ENCODE peak calls at places on chromosomes 6 and 20, in five cellular contexts. X is H1, W is GM12878, O is GM12891, M is HepG2. L is an unnamed sample.
A peak's percentile ranks its signal among the peaks of the same experiment; 100 is the strongest.

GRCh38 chr6:19454999-19455392 is 382.2 kb upstream of the ID4 start:
- DNase-seq in O (no peak), M (no peak), X (no peak), W (no peak), L (no peak)

GRCh38 chr6:105691971-105692370 is 289.1 kb upstream of the PREP start:
- DNase-seq in O (no peak), X (no peak), W (no peak), M (no peak), L (no peak)

GRCh38 chr20:59469266-59470252 is 134.8 kb upstream of the PHACTR3 start:
- DNase-seq in O (no peak), M (peak; percentile 76), X (peak; percentile 44), W (no peak), L (no peak)

GRCh38 chr6:44856495-44856878 is 469.0 kb downstream of the CDC5L start:
- DNase-seq in M (no peak), O (no peak), X (no peak), W (no peak), L (no peak)

GRCh38 chr6:130697661-130698535 is 129.3 kb upstream of the SMLR1 start:
- DNase-seq in O (peak; percentile 30), X (no peak), M (peak; percentile 30), W (peak; percentile 28), L (peak; percentile 9)

GRCh38 chr6:135722679-135723078 is 128.8 kb upstream of the PDE7B start:
- DNase-seq in M (peak; percentile 5), W (no peak), O (no peak), X (no peak), L (no peak)

GRCh38 chr6:160014869-160015182 is 45.9 kb downstream of the IGF2R start:
- DNase-seq in M (no peak), X (no peak), O (no peak), W (no peak), L (no peak)

GRCh38 chr6:132614554-132614953 is 9.5 kb downstream of the TAAR2 start:
- DNase-seq in O (no peak), X (no peak), W (no peak), M (no peak), L (no peak)

GRCh38 chr6:148535976-148536375 is 193.3 kb downstream of the SASH1 start:
- DNase-seq in M (no peak), O (no peak), W (no peak), X (no peak), L (no peak)

GRCh38 chr20:25992146-25992545 is 295.5 kb upstream of the ZNF337 start:
- DNase-seq in O (no peak), M (no peak), W (no peak), X (no peak), L (no peak)

GRCh38 chr6:14665827-14666724 is 548.5 kb downstream of the CD83 start:
- DNase-seq in O (no peak), X (no peak), M (no peak), W (no peak), L (no peak)

GRCh38 chr6:137806914-137807682 is 60.0 kb upstream of the TNFAIP3 start:
- DNase-seq in X (no peak), O (no peak), M (no peak), W (no peak), L (no peak)

GRCh38 chr6:79546186-79546585 is 9.0 kb upstream of the LCA5 start:
- DNase-seq in M (no peak), X (no peak), O (no peak), W (no peak), L (no peak)

GRCh38 chr6:1745814-1746213 is 136.1 kb downstream of the FOXC1 start:
- DNase-seq in X (no peak), W (no peak), O (no peak), M (no peak), L (no peak)

GRCh38 chr6:104789770-104790190 is 69.9 kb downstream of the HACE1 start:
- DNase-seq in M (peak; percentile 18), W (no peak), O (no peak), X (no peak), L (no peak)

GRCh38 chr6:164502838-164503237 is 806.6 kb downstream of the C6orf118 start:
- DNase-seq in X (no peak), W (peak; percentile 19), M (no peak), O (no peak), L (no peak)

GRCh38 chr6:130625825-130626500 is 201.2 kb upstream of the SMLR1 start:
- DNase-seq in X (no peak), W (peak; percentile 53), M (no peak), O (peak; percentile 1), L (peak; percentile 9)

GRCh38 chr6:4647414-4648365 is 128.5 kb upstream of the CDYL start:
- DNase-seq in M (peak; percentile 53), O (no peak), W (no peak), X (peak; percentile 60), L (no peak)

GRCh38 chr6:112021911-112022310 is 32.0 kb upstream of the CCN6 start:
- DNase-seq in O (no peak), W (no peak), X (no peak), M (no peak), L (no peak)

GRCh38 chr6:112017169-112017568 is 36.7 kb upstream of the CCN6 start:
- DNase-seq in W (no peak), O (no peak), M (no peak), X (no peak), L (no peak)

GRCh38 chr6:112018619-112019416 is 35.1 kb upstream of the CCN6 start:
- DNase-seq in X (no peak), O (no peak), W (no peak), M (peak; percentile 87), L (no peak)

GRCh38 chr6:112017760-112018537 is 36.0 kb upstream of the CCN6 start:
- DNase-seq in M (no peak), O (no peak), W (no peak), X (no peak), L (no peak)

DNA sequence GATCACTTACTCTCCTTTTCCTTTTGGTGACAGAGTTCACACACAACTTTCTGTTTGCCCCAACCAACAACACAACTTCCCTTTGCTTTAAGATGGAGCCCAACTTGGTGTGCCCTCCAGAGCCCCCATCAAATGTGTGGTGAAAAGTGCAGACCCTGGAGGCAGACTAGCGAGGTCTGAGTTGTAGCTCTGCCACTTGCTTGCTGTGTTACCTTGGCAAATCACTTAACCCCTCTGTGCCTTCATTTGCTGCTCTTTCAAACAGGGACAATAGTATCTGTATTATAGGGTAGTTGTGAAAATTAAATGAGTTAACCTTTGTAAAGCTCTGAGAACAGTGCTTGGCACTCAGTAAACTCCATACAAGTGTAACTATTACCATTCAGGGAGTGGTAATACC is 34.3 kb upstream of the CCN6 start:
- DNase-seq in W (no peak), M (no peak), X (no peak), O (no peak), L (no peak)
- TF ChIP-seq TAF1 in W (no peak), M (no peak), X (no peak), O (no peak), L (no peak)

GRCh38 chr20:49821850-49822249 is 9.2 kb downstream of the SLC9A8 start:
- DNase-seq in O (no peak), M (no peak), W (no peak), X (no peak), L (no peak)

GRCh38 chr20:49825521-49826033 is 12.9 kb downstream of the SLC9A8 start:
- DNase-seq in O (no peak), M (peak; percentile 51), X (no peak), W (no peak), L (no peak)

GRCh38 chr20:49821381-49821780 is 8.8 kb downstream of the SLC9A8 start:
- DNase-seq in W (no peak), X (no peak), O (no peak), M (no peak), L (no peak)

GRCh38 chr20:49824206-49824605 is 11.6 kb downstream of the SLC9A8 start:
- DNase-seq in O (no peak), M (no peak), W (no peak), X (no peak), L (no peak)

GRCh38 chr20:49823152-49823847 is 10.7 kb downstream of the SLC9A8 start:
- DNase-seq in O (no peak), M (no peak), W (peak; percentile 66), X (no peak), L (no peak)
- TF ChIP-seq POLR2AphosphoS5 in O (no peak), M (no peak), W (no peak), X (no peak), L (no peak)

GRCh38 chr6:42424906-42425474 is 26.7 kb downstream of the TRERF1 start:
- DNase-seq in M (peak; percentile 32), X (no peak), W (no peak), O (no peak), L (no peak)
- TF ChIP-seq TAF1 in M (no peak), X (no peak), W (no peak), O (no peak), L (no peak)

GRCh38 chr6:51559059-51559458 is 528.4 kb downstream of the PKHD1 start:
- DNase-seq in W (no peak), X (no peak), O (no peak), M (peak; percentile 18), L (no peak)

GRCh38 chr6:51552400-51552799 is 535.0 kb downstream of the PKHD1 start:
- DNase-seq in W (no peak), O (no peak), M (no peak), X (no peak), L (no peak)

GRCh38 chr6:51554029-51554428 is 533.4 kb downstream of the PKHD1 start:
- DNase-seq in X (no peak), W (no peak), M (no peak), O (no peak), L (no peak)

GRCh38 chr6:51550243-51550642 is 537.2 kb downstream of the PKHD1 start:
- DNase-seq in W (no peak), O (no peak), M (no peak), X (no peak), L (no peak)

GRCh38 chr6:51553246-51554015 is 534.0 kb downstream of the PKHD1 start:
- DNase-seq in M (no peak), W (no peak), O (no peak), X (no peak), L (no peak)
- TF ChIP-seq POLR2AphosphoS5 in M (no peak), W (no peak), O (no peak), X (no peak), L (no peak)

L was measured in GM12892.